ENCODE peak calls at places on chromosomes 1 and 21, in five cellular contexts. C is IMR-90, T is neuronal stem cell, H is trophoblast cell, E is mesenchymal stem cell. Y is an unnamed sample. For H3K9me3, the result is how much of the 10 kb centered on the place peaks cover.

GRCh38 chr1:41394918-41395598 is 33.8 kb downstream of the FOXO6 start:
- DNase-seq in C (no peak), T (peak), H (no peak), E (peak), Y (peak)

GRCh38 chr1:41806472-41807155 is 112.1 kb downstream of the HIVEP3 start:
- DNase-seq in C (no peak), T (no peak), H (no peak), E (no peak), Y (no peak)

GRCh38 chr21:14070049-14070893 is 140.5 kb downstream of the LIPI start:
- DNase-seq in C (no peak), T (no peak), H (no peak), E (no peak), Y (peak)

GRCh38 chr1:236316437-236316836 is 34.7 kb upstream of the ERO1B start:
- DNase-seq in C (no peak), T (no peak), H (no peak), E (no peak), Y (no peak)

GRCh38 chr1:164876717-164877116 is 317.7 kb downstream of the PBX1 start:
- DNase-seq in C (no peak), T (no peak), H (no peak), E (no peak), Y (no peak)

GRCh38 chr1:206933333-206933945 is 11.7 kb upstream of the FCMR start:
- DNase-seq in C (no peak), T (no peak), H (peak), E (no peak), Y (peak)

GRCh38 chr1:76901158-76901767 is 34.0 kb downstream of the ST6GALNAC5 start:
- DNase-seq in C (peak), T (peak), H (peak), E (peak), Y (peak)

GRCh38 chr1:53715478-53715877 is 23.5 kb downstream of the GLIS1 start:
- DNase-seq in C (peak), T (no peak), H (no peak), E (peak), Y (peak)

GRCh38 chr1:161132410-161133219 is at the start of gene DEDD:
- DNase-seq in C (peak), T (peak), H (peak), E (peak), Y (peak)
- H3K14ac ChIP-seq in C (peak), T (peak), H (peak), E (peak), Y (peak)

DNA sequence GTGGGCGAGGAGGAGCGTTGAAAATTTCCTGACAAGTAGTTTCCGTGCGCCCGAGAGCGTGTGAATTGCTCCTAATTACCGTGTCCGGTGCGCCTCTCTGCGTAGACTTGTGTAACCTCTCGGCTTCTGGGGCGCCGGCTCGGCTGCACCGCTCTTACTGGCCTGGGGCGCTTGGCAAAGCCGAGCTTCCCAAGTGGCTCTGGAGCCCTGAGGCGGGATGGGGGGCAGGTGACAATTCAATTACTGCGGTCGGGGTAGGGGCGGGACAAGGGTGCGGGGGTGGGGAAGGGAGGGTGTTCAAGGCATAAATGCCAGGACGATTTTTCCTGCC is 392 bp upstream of the DMRTA2 start:
- DNase-seq in C (no peak), T (no peak), H (no peak), E (peak), Y (peak)
- H3K9me3 ChIP-seq in C (under half), T (under half), H (under half), E (under half), Y (under half)

GRCh38 chr1:23344987-23345472 is 946 bp upstream of the HNRNPR start:
- DNase-seq in C (no peak), T (no peak), H (no peak), E (no peak), Y (no peak)

GRCh38 chr1:23345920-23346319 is 1.8 kb upstream of the HNRNPR start:
- DNase-seq in C (no peak), T (no peak), H (no peak), E (no peak), Y (no peak)

GRCh38 chr1:23341829-23342697 is 2.0 kb downstream of the HNRNPR start:
- DNase-seq in C (no peak), T (no peak), H (no peak), E (peak), Y (no peak)

GRCh38 chr1:23343246-23344110 is 606 bp downstream of the HNRNPR start:
- DNase-seq in C (peak), T (no peak), H (peak), E (peak), Y (peak)

DNA sequence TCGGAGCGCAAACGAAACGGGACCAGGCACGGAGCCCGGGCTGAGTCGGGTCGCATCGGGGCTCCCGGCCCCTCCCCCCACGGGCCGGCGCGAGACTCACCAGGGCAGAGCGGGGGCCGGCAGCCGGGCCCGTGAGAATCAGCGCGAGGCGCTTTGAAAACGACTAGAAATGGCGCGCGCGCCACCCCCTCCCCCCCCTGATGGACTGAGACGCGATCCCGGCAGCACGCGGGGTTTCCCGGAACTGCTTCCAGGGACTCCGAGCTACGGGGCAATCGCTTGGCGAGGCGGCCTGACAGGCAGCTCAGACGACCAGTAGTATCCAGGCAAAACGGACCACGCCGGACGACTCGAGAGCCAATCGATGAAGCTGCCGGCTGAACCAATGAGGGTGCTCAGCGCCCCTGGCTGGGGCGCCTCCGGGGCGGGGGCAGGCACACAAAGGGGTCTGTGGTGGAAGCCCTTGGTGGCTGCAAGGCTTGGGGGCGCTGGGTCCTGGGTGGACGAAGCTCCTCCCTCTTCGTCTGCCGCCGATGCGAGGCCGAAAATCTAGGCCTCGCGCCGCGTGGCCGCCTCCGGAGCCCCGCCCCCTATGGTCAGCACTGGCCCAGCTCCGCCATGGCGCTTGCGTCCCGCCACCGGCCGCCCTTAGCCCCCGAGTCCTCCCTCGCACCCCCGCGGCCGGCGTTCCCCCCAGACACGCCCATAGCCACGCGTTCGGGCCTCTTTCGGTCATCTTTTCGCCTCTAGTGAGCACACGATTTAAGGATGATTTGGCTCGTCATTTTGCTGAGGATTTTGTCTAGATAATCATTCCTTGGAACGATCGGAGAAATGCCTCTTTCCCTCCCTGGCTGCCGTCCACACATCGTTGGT is at the start of gene HNRNPR:
- DNase-seq in C (peak), T (peak), H (peak), E (peak), Y (peak)
- H3K14ac ChIP-seq in C (peak), T (peak), H (peak), E (peak), Y (peak)

GRCh38 chr1:228243093-228243492 is 35.2 kb downstream of the OBSCN start:
- DNase-seq in C (no peak), T (no peak), H (no peak), E (no peak), Y (no peak)
- H3K9me3 ChIP-seq in C (under half), T (half or more), H (under half), E (half or more), Y (under half)

DNA sequence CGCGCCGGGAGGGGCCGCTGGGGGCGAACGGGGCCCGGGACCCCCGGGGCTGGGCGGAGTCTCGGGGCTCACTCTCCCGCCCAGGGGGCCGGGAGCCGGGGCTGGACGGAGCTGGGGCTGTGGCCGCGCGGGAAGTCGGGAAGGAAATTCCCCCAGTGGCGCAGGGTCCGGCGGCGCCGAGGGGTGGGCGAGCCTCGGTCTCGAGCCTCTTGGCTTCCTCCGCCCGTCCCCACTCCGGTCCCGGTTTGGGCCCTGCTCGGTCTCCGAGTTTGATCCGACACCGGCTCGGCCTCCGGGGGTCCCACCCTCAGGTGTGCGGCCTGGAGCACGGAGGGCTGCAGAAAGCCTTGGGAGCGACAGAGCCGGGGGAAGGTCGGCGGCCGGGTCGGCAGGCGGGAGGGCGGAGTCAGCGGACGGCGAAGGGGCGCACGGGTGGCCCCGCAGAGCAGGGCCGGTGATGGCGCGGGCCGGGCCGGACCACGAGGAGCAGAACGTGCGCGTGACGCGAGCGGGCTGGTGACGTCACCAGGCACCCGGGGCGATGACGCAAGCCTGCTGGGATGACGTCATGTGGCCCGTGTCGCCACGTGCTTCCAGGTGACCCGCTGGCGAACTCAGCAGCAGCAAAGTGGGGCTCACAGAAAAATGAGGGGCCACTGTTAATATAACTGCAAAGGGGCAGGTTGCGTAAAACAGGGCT is 610 bp upstream of the HES4 start:
- DNase-seq in C (peak), T (peak), H (peak), E (peak), Y (peak)
- H3K14ac ChIP-seq in C (peak), T (peak), H (peak), E (peak), Y (peak)

Y was measured in H9.